ENCODE peak calls at places on chromosomes 5 and 9, in ten cellular contexts. One of them, this sample, is unnamed. For H3K4me1 and H3K27me3, the result is how much of the 10 kb centered on the place peaks cover.

GRCh38 chr9:110255417-110256141 is 728 bp downstream of the TXN start:
- DNase-seq in body of pancreas: peak
- DNase-seq in spleen: peak
- DNase-seq in tibial nerve: peak
- DNase-seq in ovary: peak
- DNase-seq in lower lobe of right lung: peak
- DNase-seq in right cardiac atrium: peak
- DNase-seq in neuronal stem cell: no peak
- DNase-seq in PC-3: peak
- DNase-seq in CD8-positive, alpha-beta T cell: peak
- DNase-seq in this sample: peak

GRCh38 chr9:93701494-93702218 is 125.3 kb downstream of the PHF2 start:
- DNase-seq in body of pancreas: no peak
- DNase-seq in spleen: peak
- DNase-seq in tibial nerve: no peak
- DNase-seq in ovary: no peak
- DNase-seq in lower lobe of right lung: no peak
- DNase-seq in right cardiac atrium: no peak
- DNase-seq in neuronal stem cell: no peak
- DNase-seq in PC-3: no peak
- DNase-seq in CD8-positive, alpha-beta T cell: no peak
- DNase-seq in this sample: no peak

GRCh38 chr9:93093449-93094293 is 2.3 kb upstream of the CARD19 start:
- DNase-seq in body of pancreas: no peak
- DNase-seq in spleen: peak
- DNase-seq in tibial nerve: no peak
- DNase-seq in ovary: peak
- DNase-seq in lower lobe of right lung: peak
- DNase-seq in right cardiac atrium: no peak
- DNase-seq in neuronal stem cell: no peak
- DNase-seq in PC-3: no peak
- DNase-seq in CD8-positive, alpha-beta T cell: no peak
- DNase-seq in this sample: no peak

GRCh38 chr5:54403121-54403520 is 52.4 kb upstream of the HSPB3 start:
- DNase-seq in body of pancreas: no peak
- DNase-seq in spleen: no peak
- DNase-seq in tibial nerve: no peak
- DNase-seq in ovary: no peak
- DNase-seq in lower lobe of right lung: no peak
- DNase-seq in right cardiac atrium: no peak
- DNase-seq in neuronal stem cell: no peak
- DNase-seq in PC-3: no peak
- DNase-seq in CD8-positive, alpha-beta T cell: no peak
- DNase-seq in this sample: no peak

GRCh38 chr5:134638760-134639201 is 6.2 kb upstream of the SAR1B start:
- DNase-seq in body of pancreas: peak
- DNase-seq in spleen: no peak
- DNase-seq in tibial nerve: no peak
- DNase-seq in ovary: no peak
- DNase-seq in lower lobe of right lung: no peak
- DNase-seq in right cardiac atrium: no peak
- DNase-seq in neuronal stem cell: no peak
- DNase-seq in PC-3: no peak
- DNase-seq in CD8-positive, alpha-beta T cell: no peak
- DNase-seq in this sample: peak

GRCh38 chr5:57340681-57341080 is 141.9 kb downstream of the ACTBL2 start:
- DNase-seq in body of pancreas: no peak
- DNase-seq in spleen: no peak
- DNase-seq in tibial nerve: no peak
- DNase-seq in ovary: no peak
- DNase-seq in lower lobe of right lung: no peak
- DNase-seq in right cardiac atrium: no peak
- DNase-seq in neuronal stem cell: no peak
- DNase-seq in PC-3: no peak
- DNase-seq in CD8-positive, alpha-beta T cell: no peak
- DNase-seq in this sample: no peak

GRCh38 chr9:36603006-36603405 is 30.3 kb downstream of the MELK start:
- DNase-seq in body of pancreas: no peak
- DNase-seq in spleen: no peak
- DNase-seq in tibial nerve: no peak
- DNase-seq in ovary: no peak
- DNase-seq in lower lobe of right lung: no peak
- DNase-seq in right cardiac atrium: no peak
- DNase-seq in neuronal stem cell: no peak
- DNase-seq in PC-3: no peak
- DNase-seq in CD8-positive, alpha-beta T cell: no peak
- DNase-seq in this sample: no peak

GRCh38 chr9:98099898-98100297 is 19.1 kb downstream of the TRIM14 start:
- DNase-seq in body of pancreas: no peak
- DNase-seq in spleen: no peak
- DNase-seq in tibial nerve: no peak
- DNase-seq in ovary: no peak
- DNase-seq in lower lobe of right lung: no peak
- DNase-seq in right cardiac atrium: no peak
- DNase-seq in neuronal stem cell: no peak
- DNase-seq in PC-3: no peak
- DNase-seq in CD8-positive, alpha-beta T cell: no peak
- DNase-seq in this sample: no peak

GRCh38 chr5:26700759-26701384 is 337.5 kb downstream of the CDH9 start:
- DNase-seq in body of pancreas: no peak
- DNase-seq in spleen: no peak
- DNase-seq in tibial nerve: no peak
- DNase-seq in ovary: no peak
- DNase-seq in lower lobe of right lung: no peak
- DNase-seq in right cardiac atrium: no peak
- DNase-seq in neuronal stem cell: peak
- DNase-seq in PC-3: peak
- DNase-seq in CD8-positive, alpha-beta T cell: no peak
- DNase-seq in this sample: no peak

GRCh38 chr9:10204276-10204675 is 408.5 kb downstream of the PTPRD start:
- DNase-seq in body of pancreas: no peak
- DNase-seq in spleen: no peak
- DNase-seq in tibial nerve: no peak
- DNase-seq in ovary: no peak
- DNase-seq in lower lobe of right lung: no peak
- DNase-seq in right cardiac atrium: no peak
- DNase-seq in neuronal stem cell: no peak
- DNase-seq in PC-3: no peak
- DNase-seq in CD8-positive, alpha-beta T cell: no peak
- DNase-seq in this sample: no peak

GRCh38 chr5:33257807-33258491 is 182.8 kb upstream of the TARS1 start:
- DNase-seq in body of pancreas: no peak
- DNase-seq in spleen: no peak
- DNase-seq in tibial nerve: no peak
- DNase-seq in ovary: no peak
- DNase-seq in lower lobe of right lung: no peak
- DNase-seq in right cardiac atrium: no peak
- DNase-seq in neuronal stem cell: no peak
- DNase-seq in PC-3: peak
- DNase-seq in CD8-positive, alpha-beta T cell: no peak
- DNase-seq in this sample: no peak

GRCh38 chr5:71816307-71816706 is 97.2 kb downstream of the CARTPT start:
- DNase-seq in body of pancreas: no peak
- DNase-seq in spleen: no peak
- DNase-seq in tibial nerve: no peak
- DNase-seq in ovary: no peak
- DNase-seq in lower lobe of right lung: no peak
- DNase-seq in right cardiac atrium: no peak
- DNase-seq in neuronal stem cell: no peak
- DNase-seq in PC-3: no peak
- DNase-seq in CD8-positive, alpha-beta T cell: no peak
- DNase-seq in this sample: peak

GRCh38 chr5:141808857-141809256 is 69.4 kb downstream of the PCDH1 start:
- DNase-seq in body of pancreas: no peak
- DNase-seq in spleen: no peak
- DNase-seq in tibial nerve: no peak
- DNase-seq in ovary: no peak
- DNase-seq in lower lobe of right lung: no peak
- DNase-seq in right cardiac atrium: no peak
- DNase-seq in neuronal stem cell: no peak
- DNase-seq in PC-3: no peak
- DNase-seq in CD8-positive, alpha-beta T cell: no peak
- DNase-seq in this sample: no peak

GRCh38 chr9:70352356-70352755 is 62.1 kb downstream of the KLF9 start:
- DNase-seq in body of pancreas: no peak
- DNase-seq in spleen: no peak
- DNase-seq in tibial nerve: no peak
- DNase-seq in ovary: no peak
- DNase-seq in lower lobe of right lung: no peak
- DNase-seq in right cardiac atrium: no peak
- DNase-seq in neuronal stem cell: no peak
- DNase-seq in PC-3: peak
- DNase-seq in CD8-positive, alpha-beta T cell: no peak
- DNase-seq in this sample: no peak

GRCh38 chr5:157915638-157916037 is 56.7 kb upstream of the CLINT1 start:
- DNase-seq in body of pancreas: peak
- DNase-seq in spleen: peak
- DNase-seq in tibial nerve: peak
- DNase-seq in ovary: peak
- DNase-seq in lower lobe of right lung: peak
- DNase-seq in right cardiac atrium: peak
- DNase-seq in neuronal stem cell: no peak
- DNase-seq in PC-3: peak
- DNase-seq in CD8-positive, alpha-beta T cell: no peak
- DNase-seq in this sample: peak

DNA sequence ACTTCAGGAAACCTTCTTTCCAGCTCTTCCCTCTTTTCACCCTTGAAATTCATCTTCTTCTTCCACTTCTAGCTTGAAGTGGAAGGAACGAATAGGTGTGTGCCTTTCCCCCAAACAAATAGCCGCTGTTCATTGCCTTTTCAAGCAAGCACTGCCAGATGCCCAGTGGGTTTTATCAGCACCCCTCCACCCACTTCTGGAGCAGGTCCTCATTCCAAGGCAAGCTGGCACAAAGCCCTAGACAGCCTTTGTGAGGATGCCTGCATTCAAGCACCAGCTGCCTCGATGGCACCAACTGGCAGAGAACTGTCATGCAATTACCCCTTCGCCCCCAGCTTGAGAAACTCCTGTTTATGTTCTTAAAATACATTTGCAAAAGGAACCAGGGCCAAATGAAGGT is 36.5 kb downstream of the SERINC5 start:
- DNase-seq in body of pancreas: peak
- DNase-seq in spleen: no peak
- DNase-seq in tibial nerve: no peak
- DNase-seq in ovary: no peak
- DNase-seq in lower lobe of right lung: no peak
- DNase-seq in right cardiac atrium: no peak
- DNase-seq in neuronal stem cell: no peak
- DNase-seq in PC-3: no peak
- DNase-seq in CD8-positive, alpha-beta T cell: no peak
- DNase-seq in this sample: no peak
- H3K4me1 ChIP-seq in body of pancreas: under half
- H3K4me1 ChIP-seq in spleen: under half
- H3K4me1 ChIP-seq in tibial nerve: under half
- H3K4me1 ChIP-seq in ovary: under half
- H3K4me1 ChIP-seq in lower lobe of right lung: under half
- H3K4me1 ChIP-seq in right cardiac atrium: under half
- H3K4me1 ChIP-seq in neuronal stem cell: under half
- H3K4me1 ChIP-seq in PC-3: under half
- H3K4me1 ChIP-seq in CD8-positive, alpha-beta T cell: half or more
- H3K4me1 ChIP-seq in this sample: under half

GRCh38 chr5:176878906-176879662 is 20.1 kb downstream of the HK3 start:
- DNase-seq in body of pancreas: no peak
- DNase-seq in spleen: no peak
- DNase-seq in tibial nerve: no peak
- DNase-seq in ovary: no peak
- DNase-seq in lower lobe of right lung: no peak
- DNase-seq in right cardiac atrium: no peak
- DNase-seq in neuronal stem cell: no peak
- DNase-seq in PC-3: no peak
- DNase-seq in CD8-positive, alpha-beta T cell: no peak
- DNase-seq in this sample: no peak

GRCh38 chr5:176881021-176881749 is 18.0 kb downstream of the HK3 start:
- DNase-seq in body of pancreas: no peak
- DNase-seq in spleen: peak
- DNase-seq in tibial nerve: no peak
- DNase-seq in ovary: no peak
- DNase-seq in lower lobe of right lung: peak
- DNase-seq in right cardiac atrium: no peak
- DNase-seq in neuronal stem cell: no peak
- DNase-seq in PC-3: no peak
- DNase-seq in CD8-positive, alpha-beta T cell: no peak
- DNase-seq in this sample: no peak

GRCh38 chr5:176880393-176881020 is 18.6 kb downstream of the HK3 start:
- DNase-seq in body of pancreas: no peak
- DNase-seq in spleen: no peak
- DNase-seq in tibial nerve: no peak
- DNase-seq in ovary: no peak
- DNase-seq in lower lobe of right lung: no peak
- DNase-seq in right cardiac atrium: no peak
- DNase-seq in neuronal stem cell: no peak
- DNase-seq in PC-3: no peak
- DNase-seq in CD8-positive, alpha-beta T cell: no peak
- DNase-seq in this sample: no peak

GRCh38 chr5:176878463-176878862 is 20.7 kb downstream of the HK3 start:
- DNase-seq in body of pancreas: no peak
- DNase-seq in spleen: no peak
- DNase-seq in tibial nerve: no peak
- DNase-seq in ovary: no peak
- DNase-seq in lower lobe of right lung: no peak
- DNase-seq in right cardiac atrium: no peak
- DNase-seq in neuronal stem cell: no peak
- DNase-seq in PC-3: no peak
- DNase-seq in CD8-positive, alpha-beta T cell: no peak
- DNase-seq in this sample: no peak

GRCh38 chr5:176879663-176880392 is 19.3 kb downstream of the HK3 start:
- DNase-seq in body of pancreas: no peak
- DNase-seq in spleen: no peak
- DNase-seq in tibial nerve: no peak
- DNase-seq in ovary: no peak
- DNase-seq in lower lobe of right lung: no peak
- DNase-seq in right cardiac atrium: no peak
- DNase-seq in neuronal stem cell: no peak
- DNase-seq in PC-3: no peak
- DNase-seq in CD8-positive, alpha-beta T cell: no peak
- DNase-seq in this sample: no peak
- H3K27me3 ChIP-seq in body of pancreas: under half
- H3K27me3 ChIP-seq in spleen: under half
- H3K27me3 ChIP-seq in tibial nerve: under half
- H3K27me3 ChIP-seq in ovary: under half
- H3K27me3 ChIP-seq in lower lobe of right lung: under half
- H3K27me3 ChIP-seq in right cardiac atrium: under half
- H3K27me3 ChIP-seq in neuronal stem cell: under half
- H3K27me3 ChIP-seq in PC-3: under half
- H3K27me3 ChIP-seq in CD8-positive, alpha-beta T cell: under half
- H3K27me3 ChIP-seq in this sample: under half

GRCh38 chr5:61274561-61274960 is 57.5 kb upstream of the ZSWIM6 start:
- DNase-seq in body of pancreas: no peak
- DNase-seq in spleen: no peak
- DNase-seq in tibial nerve: no peak
- DNase-seq in ovary: no peak
- DNase-seq in lower lobe of right lung: no peak
- DNase-seq in right cardiac atrium: no peak
- DNase-seq in neuronal stem cell: no peak
- DNase-seq in PC-3: no peak
- DNase-seq in CD8-positive, alpha-beta T cell: no peak
- DNase-seq in this sample: no peak
- H3K4me1 ChIP-seq in body of pancreas: under half
- H3K4me1 ChIP-seq in spleen: under half
- H3K4me1 ChIP-seq in tibial nerve: under half
- H3K4me1 ChIP-seq in ovary: under half
- H3K4me1 ChIP-seq in lower lobe of right lung: under half
- H3K4me1 ChIP-seq in right cardiac atrium: under half
- H3K4me1 ChIP-seq in neuronal stem cell: under half
- H3K4me1 ChIP-seq in PC-3: under half
- H3K4me1 ChIP-seq in CD8-positive, alpha-beta T cell: under half
- H3K4me1 ChIP-seq in this sample: under half

GRCh38 chr9:130400870-130401269 is 43.9 kb upstream of the ASS1 start:
- DNase-seq in body of pancreas: no peak
- DNase-seq in spleen: no peak
- DNase-seq in tibial nerve: no peak
- DNase-seq in ovary: no peak
- DNase-seq in lower lobe of right lung: no peak
- DNase-seq in right cardiac atrium: no peak
- DNase-seq in neuronal stem cell: no peak
- DNase-seq in PC-3: no peak
- DNase-seq in CD8-positive, alpha-beta T cell: no peak
- DNase-seq in this sample: no peak
- H3K27me3 ChIP-seq in body of pancreas: under half
- H3K27me3 ChIP-seq in spleen: under half
- H3K27me3 ChIP-seq in tibial nerve: under half
- H3K27me3 ChIP-seq in ovary: under half
- H3K27me3 ChIP-seq in lower lobe of right lung: under half
- H3K27me3 ChIP-seq in right cardiac atrium: under half
- H3K27me3 ChIP-seq in neuronal stem cell: under half
- H3K27me3 ChIP-seq in PC-3: under half
- H3K27me3 ChIP-seq in CD8-positive, alpha-beta T cell: under half
- H3K27me3 ChIP-seq in this sample: under half